ENCODE peak calls at places on chromosomes 3 and 15, in four cellular contexts. One of them, this sample, is unnamed.

GRCh38 chr15:33234019-33234418 is 39.5 kb upstream of the FMN1 start:
- DNase-seq in WTC11: no peak
- DNase-seq in GM12878: no peak
- DNase-seq in K562: no peak
- DNase-seq in this sample: peak; percentile 43

GRCh38 chr15:59555696-59556095 is 55.9 kb upstream of the GCNT3 start:
- DNase-seq in WTC11: no peak
- DNase-seq in GM12878: no peak
- DNase-seq in K562: no peak
- DNase-seq in this sample: no peak

GRCh38 chr3:30752961-30753360 is 141.5 kb downstream of the GADL1 start:
- DNase-seq in WTC11: no peak
- DNase-seq in GM12878: no peak
- DNase-seq in K562: no peak
- DNase-seq in this sample: no peak

GRCh38 chr3:195583831-195584542 is at the start of gene APOD:
- DNase-seq in WTC11: no peak
- DNase-seq in GM12878: no peak
- DNase-seq in K562: peak; percentile 40
- DNase-seq in this sample: no peak

GRCh38 chr3:40516201-40516600 is 8.6 kb upstream of the ZNF621 start:
- DNase-seq in WTC11: no peak
- DNase-seq in GM12878: no peak
- DNase-seq in K562: no peak
- DNase-seq in this sample: no peak

GRCh38 chr3:189365609-189366564 is 194.1 kb downstream of the TPRG1 start:
- DNase-seq in WTC11: no peak
- DNase-seq in GM12878: no peak
- DNase-seq in K562: no peak
- DNase-seq in this sample: no peak

GRCh38 chr3:188901671-188902331 is 270.0 kb upstream of the TPRG1 start:
- DNase-seq in WTC11: no peak
- DNase-seq in GM12878: no peak
- DNase-seq in K562: no peak
- DNase-seq in this sample: no peak

GRCh38 chr15:45276851-45277250 is 24.8 kb downstream of the SLC28A2 start:
- DNase-seq in WTC11: no peak
- DNase-seq in GM12878: peak; percentile 11
- DNase-seq in K562: peak; percentile 17
- DNase-seq in this sample: peak; percentile 55

GRCh38 chr15:52528465-52529288 is at the start of gene MYO5A:
- DNase-seq in WTC11: peak; percentile 78
- DNase-seq in GM12878: no peak
- DNase-seq in K562: peak; percentile 80
- DNase-seq in this sample: peak; percentile 89

GRCh38 chr3:197486861-197487260 is 68.9 kb downstream of the BDH1 start:
- DNase-seq in WTC11: no peak
- DNase-seq in GM12878: no peak
- DNase-seq in K562: no peak
- DNase-seq in this sample: no peak

GRCh38 chr3:69288161-69288895 is 97.6 kb downstream of the FRMD4B start:
- DNase-seq in WTC11: peak; percentile 75
- DNase-seq in GM12878: no peak
- DNase-seq in K562: no peak
- DNase-seq in this sample: no peak

GRCh38 chr15:85642054-85642692 is 152.6 kb downstream of the KLHL25 start:
- DNase-seq in WTC11: no peak
- DNase-seq in GM12878: no peak
- DNase-seq in K562: no peak
- DNase-seq in this sample: no peak

GRCh38 chr3:8460815-8461482 is 40.7 kb upstream of the LMCD1 start:
- DNase-seq in WTC11: no peak
- DNase-seq in GM12878: no peak
- DNase-seq in K562: no peak
- DNase-seq in this sample: no peak

GRCh38 chr3:174462908-174463307 is 396.2 kb upstream of the NAALADL2 start:
- DNase-seq in WTC11: no peak
- DNase-seq in GM12878: no peak
- DNase-seq in K562: no peak
- DNase-seq in this sample: no peak

GRCh38 chr3:74752290-74752689 is 137.8 kb upstream of the CNTN3 start:
- DNase-seq in WTC11: no peak
- DNase-seq in GM12878: no peak
- DNase-seq in K562: no peak
- DNase-seq in this sample: peak; percentile 27

GRCh38 chr15:31609243-31609642 is 282.6 kb downstream of the KLF13 start:
- DNase-seq in WTC11: no peak
- DNase-seq in GM12878: no peak
- DNase-seq in K562: no peak
- DNase-seq in this sample: no peak

GRCh38 chr3:113495035-113495434 is 19.9 kb downstream of the SPICE1 start:
- DNase-seq in WTC11: no peak
- DNase-seq in GM12878: no peak
- DNase-seq in K562: no peak
- DNase-seq in this sample: no peak

GRCh38 chr15:96344120-96344705 is 13.7 kb downstream of the NR2F2 start:
- DNase-seq in WTC11: peak; percentile 24
- DNase-seq in GM12878: no peak
- DNase-seq in K562: no peak
- DNase-seq in this sample: no peak

GRCh38 chr3:38992117-38992779 is 59.5 kb downstream of the SCN11A start:
- DNase-seq in WTC11: no peak
- DNase-seq in GM12878: no peak
- DNase-seq in K562: no peak
- DNase-seq in this sample: no peak

GRCh38 chr15:78415284-78415683 is 22.7 kb upstream of the IREB2 start:
- DNase-seq in WTC11: no peak
- DNase-seq in GM12878: no peak
- DNase-seq in K562: peak; percentile 21
- DNase-seq in this sample: no peak

GRCh38 chr15:55344206-55344605 is 25.2 kb downstream of the PIGB start:
- DNase-seq in WTC11: peak; percentile 33
- DNase-seq in GM12878: no peak
- DNase-seq in K562: no peak
- DNase-seq in this sample: no peak

GRCh38 chr15:99452010-99452409 is 113.8 kb upstream of the MEF2A start:
- DNase-seq in WTC11: no peak
- DNase-seq in GM12878: no peak
- DNase-seq in K562: no peak
- DNase-seq in this sample: no peak

GRCh38 chr15:91853968-91854943 is 748 bp downstream of the SLCO3A1 start:
- DNase-seq in WTC11: peak; percentile 53
- DNase-seq in GM12878: no peak
- DNase-seq in K562: no peak
- DNase-seq in this sample: peak; percentile 88

GRCh38 chr3:52775877-52776276 is 1.5 kb upstream of the ITIH1 start:
- DNase-seq in WTC11: no peak
- DNase-seq in GM12878: no peak
- DNase-seq in K562: no peak
- DNase-seq in this sample: peak; percentile 10

GRCh38 chr3:165192610-165193192 is 3.5 kb downstream of the SLITRK3 start:
- DNase-seq in WTC11: peak; percentile 57
- DNase-seq in GM12878: no peak
- DNase-seq in K562: no peak
- DNase-seq in this sample: peak; percentile 12

GRCh38 chr3:68858549-68858948 is 73.8 kb downstream of the TAFA4 start:
- DNase-seq in WTC11: no peak
- DNase-seq in GM12878: no peak
- DNase-seq in K562: no peak
- DNase-seq in this sample: no peak

GRCh38 chr15:28876845-28877185 is 9.0 kb upstream of the APBA2 start:
- DNase-seq in WTC11: no peak
- DNase-seq in GM12878: no peak
- DNase-seq in K562: no peak
- DNase-seq in this sample: no peak

GRCh38 chr3:103047640-103048370 is 613.0 kb downstream of the ZPLD1 start:
- DNase-seq in WTC11: no peak
- DNase-seq in GM12878: no peak
- DNase-seq in K562: no peak
- DNase-seq in this sample: no peak

GRCh38 chr15:82129769-82130168 is 84.0 kb upstream of the MEX3B start:
- DNase-seq in WTC11: no peak
- DNase-seq in GM12878: no peak
- DNase-seq in K562: no peak
- DNase-seq in this sample: no peak

GRCh38 chr3:168991813-168992212 is 671.7 kb downstream of the MECOM start:
- DNase-seq in WTC11: no peak
- DNase-seq in GM12878: no peak
- DNase-seq in K562: no peak
- DNase-seq in this sample: no peak

GRCh38 chr15:85542895-85543331 is 162.5 kb downstream of the AKAP13 start:
- DNase-seq in WTC11: no peak
- DNase-seq in GM12878: no peak
- DNase-seq in K562: no peak
- DNase-seq in this sample: no peak

GRCh38 chr15:36590838-36591237 is 11.4 kb downstream of the CDIN1 start:
- DNase-seq in WTC11: no peak
- DNase-seq in GM12878: no peak
- DNase-seq in K562: no peak
- DNase-seq in this sample: no peak

GRCh38 chr15:52733078-52733477 is 53.9 kb upstream of the ATOSA start:
- DNase-seq in WTC11: no peak
- DNase-seq in GM12878: no peak
- DNase-seq in K562: no peak
- DNase-seq in this sample: no peak

GRCh38 chr3:4264040-4264439 is 39.1 kb upstream of the SETMAR start:
- DNase-seq in WTC11: no peak
- DNase-seq in GM12878: no peak
- DNase-seq in K562: peak; percentile 19
- DNase-seq in this sample: no peak

GRCh38 chr3:186520957-186521842 is 23.0 kb downstream of the CRYGS start:
- DNase-seq in WTC11: peak; percentile 33
- DNase-seq in GM12878: peak; percentile 80
- DNase-seq in K562: no peak
- DNase-seq in this sample: no peak
- TF ChIP-seq USF1 in WTC11: no peak
- TF ChIP-seq USF1 in GM12878: no peak
- TF ChIP-seq USF1 in K562: no peak
- TF ChIP-seq USF1 in this sample: no peak

DNA sequence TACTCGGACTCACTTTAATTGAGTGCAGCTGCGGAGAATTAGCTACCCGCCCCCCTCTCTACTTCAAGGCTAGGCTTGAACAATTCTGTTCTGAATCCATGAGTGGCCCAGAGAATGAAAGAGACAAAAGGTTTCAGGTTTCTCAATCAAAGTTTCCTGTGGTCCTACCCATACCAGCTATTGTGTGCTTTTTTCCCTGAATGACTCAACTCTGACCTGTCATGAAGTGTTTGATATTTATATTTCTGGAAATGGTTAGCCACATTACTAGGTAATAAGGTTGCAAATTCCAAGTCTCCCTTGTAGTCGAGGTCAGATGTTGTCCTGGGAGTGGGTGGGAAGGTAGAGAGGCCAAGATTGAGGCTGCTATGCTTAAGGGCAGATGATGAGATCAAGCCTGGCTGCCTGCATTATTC is 392.6 kb upstream of the TBL1XR1 start:
- DNase-seq in WTC11: no peak
- DNase-seq in GM12878: no peak
- DNase-seq in K562: no peak
- DNase-seq in this sample: peak; percentile 16
- TF ChIP-seq USF1 in WTC11: no peak
- TF ChIP-seq USF1 in GM12878: no peak
- TF ChIP-seq USF1 in K562: no peak
- TF ChIP-seq USF1 in this sample: peak; percentile 5

DNA sequence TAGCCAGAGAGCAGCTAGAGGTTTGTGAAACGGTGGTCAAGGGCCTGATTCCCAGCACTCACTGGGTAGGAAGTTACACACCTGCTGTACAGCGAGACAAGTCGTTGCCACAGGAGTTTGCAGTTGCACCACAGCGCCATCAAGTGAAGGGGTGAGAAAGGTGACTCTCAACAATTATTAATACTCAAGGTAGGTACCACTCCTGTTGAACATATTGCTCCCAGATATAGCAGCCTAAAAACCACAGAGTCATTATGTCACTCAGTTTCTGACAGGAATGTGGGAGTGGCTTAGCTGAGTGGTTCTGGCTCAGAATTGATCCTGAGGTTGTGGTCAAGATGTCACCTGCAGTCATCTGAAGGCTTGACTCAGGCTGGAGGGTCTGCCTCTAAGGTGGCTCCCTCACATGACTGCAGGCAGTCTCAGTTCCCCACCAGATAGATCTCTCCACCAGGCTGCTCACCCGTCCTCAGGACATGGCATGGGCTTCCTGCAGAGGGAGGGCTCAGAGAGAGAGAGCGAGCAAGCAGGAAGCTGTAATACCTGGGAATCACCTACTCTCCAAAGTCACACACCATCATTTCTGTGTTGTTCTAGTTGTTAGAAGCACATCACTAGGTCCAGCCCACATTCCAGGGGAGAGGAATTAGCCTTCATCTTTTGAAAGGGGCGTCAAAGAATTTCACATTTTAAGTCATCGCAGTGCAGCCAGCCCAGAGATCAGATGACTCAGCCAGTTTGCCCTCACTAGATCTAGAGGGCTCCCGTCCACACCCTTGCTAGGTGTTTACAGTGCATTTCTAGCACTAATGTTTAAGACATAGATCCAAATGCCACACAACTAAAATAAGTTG is 17.0 kb upstream of the ANO10 start:
- DNase-seq in WTC11: peak; percentile 55
- DNase-seq in GM12878: no peak
- DNase-seq in K562: peak; percentile 66
- DNase-seq in this sample: no peak
- TF ChIP-seq USF1 in WTC11: no peak
- TF ChIP-seq USF1 in GM12878: no peak
- TF ChIP-seq USF1 in K562: peak; percentile 57
- TF ChIP-seq USF1 in this sample: no peak

GRCh38 chr3:24586920-24587319 is 92.3 kb upstream of the THRB start:
- DNase-seq in WTC11: no peak
- DNase-seq in GM12878: no peak
- DNase-seq in K562: no peak
- DNase-seq in this sample: no peak

GRCh38 chr3:24578324-24578723 is 83.7 kb upstream of the THRB start:
- DNase-seq in WTC11: no peak
- DNase-seq in GM12878: no peak
- DNase-seq in K562: no peak
- DNase-seq in this sample: no peak

GRCh38 chr3:24579008-24579407 is 84.4 kb upstream of the THRB start:
- DNase-seq in WTC11: no peak
- DNase-seq in GM12878: no peak
- DNase-seq in K562: no peak
- DNase-seq in this sample: peak; percentile 2

GRCh38 chr3:24588568-24588967 is 93.9 kb upstream of the THRB start:
- DNase-seq in WTC11: no peak
- DNase-seq in GM12878: no peak
- DNase-seq in K562: no peak
- DNase-seq in this sample: no peak

DNA sequence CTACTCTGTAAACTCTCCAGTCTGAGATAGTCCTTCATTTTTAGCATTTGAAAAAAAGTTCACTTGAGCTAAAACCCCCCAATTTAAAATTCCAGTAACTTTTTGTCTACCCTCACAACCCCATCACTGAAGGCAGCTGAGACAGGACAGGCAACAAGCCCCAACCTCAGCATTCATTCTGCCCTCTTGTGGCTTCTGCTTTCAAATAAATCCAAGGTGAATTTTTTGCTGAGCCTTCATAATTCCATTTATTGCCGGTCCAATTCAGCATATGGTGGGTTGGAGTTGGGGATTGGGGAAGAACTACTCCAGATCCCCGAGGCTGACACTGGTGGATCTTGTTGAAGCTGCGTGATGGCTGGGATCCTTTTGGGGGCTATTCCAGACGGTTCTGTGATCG is 88.4 kb upstream of the THRB start:
- DNase-seq in WTC11: no peak
- DNase-seq in GM12878: no peak
- DNase-seq in K562: no peak
- DNase-seq in this sample: no peak
- TF ChIP-seq USF1 in WTC11: no peak
- TF ChIP-seq USF1 in GM12878: no peak
- TF ChIP-seq USF1 in K562: no peak
- TF ChIP-seq USF1 in this sample: no peak